ENCODE peak calls at places on chromosomes 6 and 20, in nine cellular contexts. One of them, this sample, is unnamed.
A peak's percentile ranks its signal among the peaks of the same experiment; 100 is the strongest.

GRCh38 chr6:133093957-133094356 is 147.2 kb upstream of the EYA4 start:
- DNase-seq in right lobe of liver: no peak
- DNase-seq in NCI-H1417 treated with DMSO at 0.1 percent for 48 hours: peak; percentile 64
- DNase-seq in iris pigment epithelial cell: no peak
- DNase-seq in colonic mucosa: no peak
- DNase-seq in GM12865: no peak
- DNase-seq in tibial artery: no peak
- DNase-seq in Kasumi-1: no peak
- DNase-seq in IMR-90: no peak
- DNase-seq in this sample: no peak

GRCh38 chr6:45488269-45488668 is 110.5 kb upstream of the SUPT3H start:
- DNase-seq in right lobe of liver: no peak
- DNase-seq in NCI-H1417 treated with DMSO at 0.1 percent for 48 hours: no peak
- DNase-seq in iris pigment epithelial cell: no peak
- DNase-seq in colonic mucosa: no peak
- DNase-seq in GM12865: no peak
- DNase-seq in tibial artery: no peak
- DNase-seq in Kasumi-1: no peak
- DNase-seq in IMR-90: no peak
- DNase-seq in this sample: no peak

GRCh38 chr6:37820713-37821069 is 1.2 kb downstream of the ZFAND3 start:
- DNase-seq in right lobe of liver: no peak
- DNase-seq in NCI-H1417 treated with DMSO at 0.1 percent for 48 hours: no peak
- DNase-seq in iris pigment epithelial cell: no peak
- DNase-seq in colonic mucosa: no peak
- DNase-seq in GM12865: no peak
- DNase-seq in tibial artery: no peak
- DNase-seq in Kasumi-1: no peak
- DNase-seq in IMR-90: no peak
- DNase-seq in this sample: no peak

GRCh38 chr20:59185809-59186208 is 22.2 kb downstream of the ZNF831 start:
- DNase-seq in right lobe of liver: no peak
- DNase-seq in NCI-H1417 treated with DMSO at 0.1 percent for 48 hours: no peak
- DNase-seq in iris pigment epithelial cell: no peak
- DNase-seq in colonic mucosa: peak; percentile 10
- DNase-seq in GM12865: no peak
- DNase-seq in tibial artery: peak; percentile 27
- DNase-seq in Kasumi-1: no peak
- DNase-seq in IMR-90: no peak
- DNase-seq in this sample: no peak

GRCh38 chr20:20021835-20022234 is 4.7 kb downstream of the NAA20 start:
- DNase-seq in right lobe of liver: no peak
- DNase-seq in NCI-H1417 treated with DMSO at 0.1 percent for 48 hours: no peak
- DNase-seq in iris pigment epithelial cell: no peak
- DNase-seq in colonic mucosa: no peak
- DNase-seq in GM12865: no peak
- DNase-seq in tibial artery: no peak
- DNase-seq in Kasumi-1: no peak
- DNase-seq in IMR-90: no peak
- DNase-seq in this sample: no peak

GRCh38 chr6:21595951-21596378 is 2.4 kb downstream of the SOX4 start:
- DNase-seq in right lobe of liver: no peak
- DNase-seq in NCI-H1417 treated with DMSO at 0.1 percent for 48 hours: no peak
- DNase-seq in iris pigment epithelial cell: no peak
- DNase-seq in colonic mucosa: peak; percentile 48
- DNase-seq in GM12865: no peak
- DNase-seq in tibial artery: no peak
- DNase-seq in Kasumi-1: no peak
- DNase-seq in IMR-90: no peak
- DNase-seq in this sample: no peak

GRCh38 chr6:158686791-158687381 is 37.0 kb downstream of the SYTL3 start:
- DNase-seq in right lobe of liver: no peak
- DNase-seq in NCI-H1417 treated with DMSO at 0.1 percent for 48 hours: no peak
- DNase-seq in iris pigment epithelial cell: no peak
- DNase-seq in colonic mucosa: peak; percentile 17
- DNase-seq in GM12865: peak; percentile 55
- DNase-seq in tibial artery: peak; percentile 50
- DNase-seq in Kasumi-1: peak; percentile 94
- DNase-seq in IMR-90: no peak
- DNase-seq in this sample: no peak

GRCh38 chr20:24972341-24972740 is 20.2 kb downstream of the APMAP start:
- DNase-seq in right lobe of liver: no peak
- DNase-seq in NCI-H1417 treated with DMSO at 0.1 percent for 48 hours: no peak
- DNase-seq in iris pigment epithelial cell: no peak
- DNase-seq in colonic mucosa: peak; percentile 10
- DNase-seq in GM12865: no peak
- DNase-seq in tibial artery: no peak
- DNase-seq in Kasumi-1: no peak
- DNase-seq in IMR-90: no peak
- DNase-seq in this sample: no peak

GRCh38 chr6:129164032-129164431 is 281.1 kb downstream of the LAMA2 start:
- DNase-seq in right lobe of liver: no peak
- DNase-seq in NCI-H1417 treated with DMSO at 0.1 percent for 48 hours: no peak
- DNase-seq in iris pigment epithelial cell: no peak
- DNase-seq in colonic mucosa: no peak
- DNase-seq in GM12865: no peak
- DNase-seq in tibial artery: no peak
- DNase-seq in Kasumi-1: no peak
- DNase-seq in IMR-90: no peak
- DNase-seq in this sample: no peak

GRCh38 chr6:7528565-7528964 is 12.9 kb upstream of the DSP start:
- DNase-seq in right lobe of liver: no peak
- DNase-seq in NCI-H1417 treated with DMSO at 0.1 percent for 48 hours: no peak
- DNase-seq in iris pigment epithelial cell: peak; percentile 74
- DNase-seq in colonic mucosa: no peak
- DNase-seq in GM12865: no peak
- DNase-seq in tibial artery: no peak
- DNase-seq in Kasumi-1: no peak
- DNase-seq in IMR-90: peak; percentile 96
- DNase-seq in this sample: peak; percentile 56

GRCh38 chr20:48750941-48751620 is 76.7 kb downstream of the PREX1 start:
- DNase-seq in right lobe of liver: peak; percentile 68
- DNase-seq in NCI-H1417 treated with DMSO at 0.1 percent for 48 hours: no peak
- DNase-seq in iris pigment epithelial cell: peak; percentile 7
- DNase-seq in colonic mucosa: no peak
- DNase-seq in GM12865: peak; percentile 72
- DNase-seq in tibial artery: no peak
- DNase-seq in Kasumi-1: peak; percentile 87
- DNase-seq in IMR-90: no peak
- DNase-seq in this sample: no peak

GRCh38 chr20:24109008-24109407 is 120.4 kb upstream of the GGTLC1 start:
- DNase-seq in right lobe of liver: no peak
- DNase-seq in NCI-H1417 treated with DMSO at 0.1 percent for 48 hours: no peak
- DNase-seq in iris pigment epithelial cell: no peak
- DNase-seq in colonic mucosa: no peak
- DNase-seq in GM12865: peak; percentile 56
- DNase-seq in tibial artery: no peak
- DNase-seq in Kasumi-1: no peak
- DNase-seq in IMR-90: no peak
- DNase-seq in this sample: no peak

GRCh38 chr20:35171753-35172433 is at the start of gene PROCR:
- DNase-seq in right lobe of liver: peak; percentile 80
- DNase-seq in NCI-H1417 treated with DMSO at 0.1 percent for 48 hours: no peak
- DNase-seq in iris pigment epithelial cell: peak; percentile 86
- DNase-seq in colonic mucosa: peak; percentile 92
- DNase-seq in GM12865: no peak
- DNase-seq in tibial artery: peak; percentile 92
- DNase-seq in Kasumi-1: peak; percentile 94
- DNase-seq in IMR-90: peak; percentile 90
- DNase-seq in this sample: peak; percentile 91

GRCh38 chr20:48607544-48607865 is 220.3 kb downstream of the PREX1 start:
- DNase-seq in right lobe of liver: no peak
- DNase-seq in NCI-H1417 treated with DMSO at 0.1 percent for 48 hours: no peak
- DNase-seq in iris pigment epithelial cell: no peak
- DNase-seq in colonic mucosa: no peak
- DNase-seq in GM12865: no peak
- DNase-seq in tibial artery: peak; percentile 41
- DNase-seq in Kasumi-1: no peak
- DNase-seq in IMR-90: no peak
- DNase-seq in this sample: no peak

GRCh38 chr6:84575264-84575663 is 189.1 kb downstream of the TBX18 start:
- DNase-seq in right lobe of liver: no peak
- DNase-seq in NCI-H1417 treated with DMSO at 0.1 percent for 48 hours: no peak
- DNase-seq in iris pigment epithelial cell: peak; percentile 48
- DNase-seq in colonic mucosa: no peak
- DNase-seq in GM12865: peak; percentile 41
- DNase-seq in tibial artery: no peak
- DNase-seq in Kasumi-1: peak; percentile 41
- DNase-seq in IMR-90: no peak
- DNase-seq in this sample: peak; percentile 93

GRCh38 chr6:143449731-143450452 is 603 bp downstream of the ADAT2 start:
- DNase-seq in right lobe of liver: peak; percentile 25
- DNase-seq in NCI-H1417 treated with DMSO at 0.1 percent for 48 hours: no peak
- DNase-seq in iris pigment epithelial cell: peak; percentile 37
- DNase-seq in colonic mucosa: peak; percentile 58
- DNase-seq in GM12865: peak; percentile 68
- DNase-seq in tibial artery: no peak
- DNase-seq in Kasumi-1: peak; percentile 82
- DNase-seq in IMR-90: peak; percentile 23
- DNase-seq in this sample: peak; percentile 64

GRCh38 chr20:2301164-2301622 is 5.4 kb downstream of the TGM3 start:
- DNase-seq in right lobe of liver: peak; percentile 65
- DNase-seq in NCI-H1417 treated with DMSO at 0.1 percent for 48 hours: no peak
- DNase-seq in iris pigment epithelial cell: peak; percentile 9
- DNase-seq in colonic mucosa: peak; percentile 35
- DNase-seq in GM12865: peak; percentile 88
- DNase-seq in tibial artery: peak; percentile 72
- DNase-seq in Kasumi-1: peak; percentile 99
- DNase-seq in IMR-90: no peak
- DNase-seq in this sample: peak; percentile 5

This sample was measured in LHCN-M2.